ENCODE peak calls at places on chromosomes 2 and 18, in eight cellular contexts. B is PC-3, C is adrenal gland, J is heart left ventricle, U is K562, V is ascending aorta, F is brain microvascular endothelial cell, S is psoas muscle. X is an unnamed sample.

GRCh38 chr2:231611273-231612198 is 18.9 kb downstream of the TEX44 start:
- DNase-seq in B (peak; percentile 88), C (peak; percentile 88), J (peak; percentile 59), U (peak; percentile 55), V (peak; percentile 64), F (no peak), S (no peak), X (peak; percentile 83)

GRCh38 chr2:69092857-69093256 is 79.9 kb downstream of the ANTXR1 start:
- DNase-seq in B (no peak), C (no peak), J (no peak), U (no peak), V (no peak), F (no peak), S (no peak), X (peak; percentile 34)

GRCh38 chr18:58541789-58542425 is 87.0 kb downstream of the ALPK2 start:
- DNase-seq in B (peak; percentile 94), C (no peak), J (no peak), U (no peak), V (no peak), F (peak; percentile 94), S (no peak), X (peak; percentile 91)

GRCh38 chr2:172232638-172233253 is 130.0 kb upstream of the DLX2 start:
- DNase-seq in B (no peak), C (no peak), J (no peak), U (no peak), V (no peak), F (no peak), S (no peak), X (no peak)

GRCh38 chr2:219527472-219527871 is 13.2 kb downstream of the ASIC4 start:
- DNase-seq in B (no peak), C (no peak), J (no peak), U (no peak), V (no peak), F (no peak), S (no peak), X (no peak)

GRCh38 chr2:146317959-146318358 is 1526.9 kb upstream of the ACVR2A start:
- DNase-seq in B (peak; percentile 62), C (no peak), J (no peak), U (no peak), V (no peak), F (peak; percentile 74), S (no peak), X (peak; percentile 86)

GRCh38 chr18:429030-429429 is 71.5 kb downstream of the COLEC12 start:
- DNase-seq in B (no peak), C (no peak), J (no peak), U (no peak), V (no peak), F (no peak), S (no peak), X (no peak)

GRCh38 chr2:217074576-217075224 is 214.8 kb upstream of the TNP1 start:
- DNase-seq in B (no peak), C (no peak), J (peak; percentile 45), U (no peak), V (no peak), F (peak; percentile 20), S (no peak), X (peak; percentile 45)

DNA sequence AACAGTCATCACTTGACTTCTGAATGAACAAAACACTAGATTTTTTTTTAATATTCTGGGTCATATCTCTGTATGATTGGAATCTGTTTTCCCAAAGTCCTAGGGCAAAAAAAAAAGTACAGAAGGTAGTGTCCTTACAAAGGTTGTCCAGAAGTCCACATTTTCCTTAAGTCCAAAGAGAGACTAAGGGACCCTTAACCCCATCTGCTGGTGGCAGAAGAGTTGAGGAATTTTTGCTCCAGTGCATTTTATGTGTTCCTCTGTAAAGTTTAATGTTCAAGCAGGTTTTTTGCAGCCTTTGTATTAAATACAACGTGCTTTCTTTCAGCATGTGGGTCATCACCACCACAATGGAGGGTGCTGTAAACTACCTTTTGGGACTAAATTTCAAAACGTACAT is 215.9 kb downstream of the SP3 start:
- DNase-seq in B (peak; percentile 74), C (no peak), J (no peak), U (no peak), V (no peak), F (peak; percentile 17), S (no peak), X (peak; percentile 23)
- TF ChIP-seq CTCF in B (peak; percentile 74), C (no peak), J (no peak), U (peak; percentile 16), V (no peak), F (peak; percentile 65), S (no peak), X (peak; percentile 52)

GRCh38 chr2:76748581-76749296 is 773.4 kb downstream of the LRRTM4 start:
- DNase-seq in B (no peak), C (no peak), J (no peak), U (no peak), V (no peak), F (no peak), S (no peak), X (no peak)
- H3K4me3 ChIP-seq in B (no peak overlapping the region), C (no peak overlapping the region), J (no peak overlapping the region), U (no peak overlapping the region), V (no peak overlapping the region), F (no peak overlapping the region), S (no peak overlapping the region), X (no peak overlapping the region)

GRCh38 chr2:208782097-208782496 is 375.5 kb downstream of the PTH2R start:
- DNase-seq in B (no peak), C (no peak), J (no peak), U (no peak), V (no peak), F (no peak), S (no peak), X (no peak)

GRCh38 chr2:208781166-208781565 is 374.6 kb downstream of the PTH2R start:
- DNase-seq in B (no peak), C (no peak), J (no peak), U (no peak), V (no peak), F (no peak), S (no peak), X (no peak)

GRCh38 chr2:208783184-208783583 is 376.6 kb downstream of the PTH2R start:
- DNase-seq in B (no peak), C (no peak), J (no peak), U (no peak), V (no peak), F (no peak), S (no peak), X (no peak)
- TF ChIP-seq CTCF in B (no peak), C (no peak), J (no peak), U (no peak), V (no peak), F (no peak), S (no peak), X (no peak)

DNA sequence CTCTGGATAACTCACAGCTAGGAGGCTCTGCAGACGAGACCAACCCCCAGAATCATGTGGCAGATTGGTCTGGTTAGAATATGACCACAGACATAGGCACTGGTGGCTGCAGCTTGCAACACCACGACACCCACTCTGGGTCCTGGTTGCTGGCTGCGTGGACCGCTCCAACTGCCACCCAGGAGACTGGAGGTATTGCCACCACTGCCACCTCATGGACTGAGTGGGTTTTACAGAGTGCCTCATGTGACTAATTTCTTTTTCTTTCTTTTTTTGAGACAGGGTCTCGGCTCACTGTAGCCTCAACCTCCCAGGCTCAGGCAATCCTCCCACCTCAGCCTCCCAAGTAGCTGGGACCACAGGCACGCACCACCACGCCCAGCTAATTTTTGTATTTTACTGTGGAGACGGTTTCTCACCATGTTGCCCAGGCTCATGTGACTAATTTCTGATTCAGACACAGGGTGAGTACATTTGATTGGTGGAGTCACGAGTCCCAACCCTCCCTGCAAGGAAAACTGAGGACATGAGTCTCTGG is 29.9 kb upstream of the NT5DC4 start:
- DNase-seq in B (peak; percentile 71), C (peak; percentile 82), J (peak; percentile 59), U (peak; percentile 64), V (peak; percentile 21), F (peak; percentile 50), S (peak; percentile 73), X (peak; percentile 65)
- H3K4me3 ChIP-seq in B (peak overlapping the region; percentile 26), C (no peak overlapping the region), J (no peak overlapping the region), U (no peak overlapping the region), V (peak overlapping the region; percentile 36), F (no peak overlapping the region), S (peak overlapping the region; percentile 9), X (no peak overlapping the region)

DNA sequence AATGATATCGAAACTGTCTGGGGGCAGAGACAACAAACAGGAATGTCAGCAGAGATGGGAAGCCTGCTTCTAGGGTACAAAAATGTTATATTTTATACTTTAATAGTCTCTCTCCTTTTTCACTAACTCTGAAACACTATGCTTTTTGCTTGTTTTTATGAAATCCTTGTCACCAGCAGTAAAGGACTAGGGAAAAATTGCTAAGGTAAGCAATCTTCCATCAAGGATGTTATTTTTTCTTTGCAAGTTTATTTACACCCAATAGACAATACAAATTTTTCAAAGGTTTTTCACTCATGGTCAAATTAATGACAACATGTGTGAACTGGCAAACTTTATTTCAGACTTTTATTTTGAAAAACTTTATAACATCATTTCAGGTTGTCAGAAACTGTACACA is 1465.9 kb upstream of the NXPH2 start:
- DNase-seq in B (no peak), C (no peak), J (no peak), U (no peak), V (no peak), F (no peak), S (no peak), X (no peak)
- TF ChIP-seq CTCF in B (no peak), C (no peak), J (no peak), U (no peak), V (no peak), F (no peak), S (no peak), X (no peak)

DNA sequence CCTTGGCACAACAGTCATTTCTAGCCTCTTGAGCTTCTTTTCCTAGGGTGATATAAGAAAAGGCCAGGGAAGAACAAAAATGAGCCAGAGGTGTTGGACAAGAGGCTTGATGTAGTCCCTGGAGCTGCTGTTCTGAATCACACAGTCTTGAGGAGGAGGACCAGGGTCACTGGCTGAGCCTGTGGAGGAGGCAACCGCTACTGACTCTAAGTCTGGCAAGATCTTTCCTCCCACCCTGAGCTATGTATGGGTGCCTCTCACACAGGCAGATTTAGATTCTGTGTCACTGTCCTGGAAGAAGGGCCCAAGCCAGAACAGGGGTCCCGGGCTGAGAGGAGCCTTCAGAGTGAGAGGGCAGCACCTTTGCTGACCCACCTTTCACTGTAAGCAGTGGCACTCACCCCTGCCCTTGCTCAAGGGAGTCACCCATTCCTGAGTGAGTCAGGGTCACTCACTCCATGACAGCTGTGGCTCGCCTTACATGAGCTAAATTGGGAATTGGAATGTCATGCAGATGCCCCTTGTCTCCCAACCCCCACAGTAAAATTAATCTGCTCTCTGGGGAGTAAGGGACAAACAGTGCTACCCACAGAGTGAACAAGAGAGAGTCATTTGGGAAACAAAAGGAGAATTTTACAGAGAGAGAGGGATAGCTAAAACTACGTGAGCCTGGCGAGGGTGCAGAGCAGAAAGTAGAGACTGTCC is at the start of gene TRIM54:
- DNase-seq in B (peak; percentile 49), C (peak; percentile 71), J (peak; percentile 69), U (no peak), V (no peak), F (no peak), S (peak; percentile 88), X (no peak)
- H3K4me3 ChIP-seq in B (no peak within 1 kb of the TSS), C (no peak within 1 kb of the TSS), J (peak within 1 kb of the TSS; percentile 53), U (no peak within 1 kb of the TSS), V (no peak within 1 kb of the TSS), F (no peak within 1 kb of the TSS), S (peak within 1 kb of the TSS; percentile 71), X (no peak within 1 kb of the TSS)

X was measured in foreskin fibroblast.